ENCODE peak calls at places on chromosomes 4 and X, in four cellular contexts. One of them, this sample, is unnamed.

GRCh38 chrX:44708470-44708869 is 135.4 kb upstream of the DUSP21 start:
- DNase-seq in hepatic stellate cell: no peak
- DNase-seq in GDM1: peak; percentile 61
- DNase-seq in BE2C: no peak
- DNase-seq in this sample: no peak

GRCh38 chr4:173272987-173273386 is 61.2 kb downstream of the HMGB2 start:
- DNase-seq in BE2C: no peak
- DNase-seq in hepatic stellate cell: no peak
- DNase-seq in GDM1: no peak
- DNase-seq in this sample: no peak

GRCh38 chr4:41384992-41385391 is 128.3 kb downstream of the UCHL1 start:
- DNase-seq in hepatic stellate cell: no peak
- DNase-seq in GDM1: no peak
- DNase-seq in BE2C: peak; percentile 89
- DNase-seq in this sample: no peak

GRCh38 chrX:23008431-23009099 is 8.8 kb downstream of the DDX53 start:
- DNase-seq in hepatic stellate cell: peak; percentile 5
- DNase-seq in GDM1: peak; percentile 1
- DNase-seq in BE2C: peak; percentile 10
- DNase-seq in this sample: no peak

GRCh38 chr4:13266687-13267086 is 217.5 kb downstream of the RAB28 start:
- DNase-seq in BE2C: no peak
- DNase-seq in hepatic stellate cell: no peak
- DNase-seq in GDM1: no peak
- DNase-seq in this sample: no peak

GRCh38 chr4:145812902-145813301 is 125.7 kb downstream of the ZNF827 start:
- DNase-seq in BE2C: no peak
- DNase-seq in hepatic stellate cell: no peak
- DNase-seq in GDM1: no peak
- DNase-seq in this sample: peak; percentile 50

GRCh38 chrX:5586726-5587125 is 641.9 kb downstream of the NLGN4X start:
- DNase-seq in hepatic stellate cell: no peak
- DNase-seq in GDM1: no peak
- DNase-seq in BE2C: no peak
- DNase-seq in this sample: no peak

GRCh38 chr4:27187786-27188185 is 327.1 kb downstream of the STIM2 start:
- DNase-seq in GDM1: no peak
- DNase-seq in hepatic stellate cell: no peak
- DNase-seq in BE2C: no peak
- DNase-seq in this sample: no peak

GRCh38 chrX:101906136-101906796 is 25.6 kb downstream of the ZMAT1 start:
- DNase-seq in hepatic stellate cell: no peak
- DNase-seq in GDM1: no peak
- DNase-seq in BE2C: no peak
- DNase-seq in this sample: no peak

GRCh38 chr4:25449270-25449669 is 72.2 kb downstream of the ANAPC4 start:
- DNase-seq in BE2C: no peak
- DNase-seq in hepatic stellate cell: no peak
- DNase-seq in GDM1: no peak
- DNase-seq in this sample: no peak

GRCh38 chr4:19883841-19884240 is 367.9 kb upstream of the SLIT2 start:
- DNase-seq in GDM1: no peak
- DNase-seq in hepatic stellate cell: no peak
- DNase-seq in BE2C: no peak
- DNase-seq in this sample: no peak

GRCh38 chrX:37846141-37846540 is 1.2 kb downstream of the DYNLT3 start:
- DNase-seq in hepatic stellate cell: no peak
- DNase-seq in BE2C: no peak
- DNase-seq in GDM1: no peak
- DNase-seq in this sample: peak; percentile 34

GRCh38 chrX:133249659-133250058 is 31.5 kb upstream of the TFDP3 start:
- DNase-seq in hepatic stellate cell: no peak
- DNase-seq in GDM1: no peak
- DNase-seq in BE2C: no peak
- DNase-seq in this sample: no peak

GRCh38 chr4:114717432-114717831 is 118.8 kb downstream of the UGT8 start:
- DNase-seq in hepatic stellate cell: no peak
- DNase-seq in GDM1: no peak
- DNase-seq in BE2C: no peak
- DNase-seq in this sample: no peak

GRCh38 chr4:110792036-110792435 is 169.2 kb upstream of the PITX2 start:
- DNase-seq in GDM1: no peak
- DNase-seq in BE2C: no peak
- DNase-seq in hepatic stellate cell: no peak
- DNase-seq in this sample: no peak

GRCh38 chrX:56729152-56729557 is at the start of gene NBDY:
- DNase-seq in BE2C: peak; percentile 49
- DNase-seq in hepatic stellate cell: peak; percentile 18
- DNase-seq in GDM1: peak; percentile 16
- DNase-seq in this sample: no peak

GRCh38 chrX:103329991-103330390 is at the start of gene TCEAL7:
- DNase-seq in BE2C: peak; percentile 43
- DNase-seq in hepatic stellate cell: peak; percentile 30
- DNase-seq in GDM1: no peak
- DNase-seq in this sample: no peak

GRCh38 chr4:6701371-6701770 is 7.7 kb downstream of the S100P start:
- DNase-seq in BE2C: no peak
- DNase-seq in GDM1: no peak
- DNase-seq in hepatic stellate cell: no peak
- DNase-seq in this sample: no peak

GRCh38 chrX:109818921-109819320 is 85.9 kb upstream of the ACSL4 start:
- DNase-seq in GDM1: no peak
- DNase-seq in hepatic stellate cell: no peak
- DNase-seq in BE2C: no peak
- DNase-seq in this sample: no peak

GRCh38 chr4:76772498-76773106 is 125.3 kb downstream of the SOWAHB start:
- DNase-seq in BE2C: no peak
- DNase-seq in hepatic stellate cell: no peak
- DNase-seq in GDM1: no peak
- DNase-seq in this sample: no peak

GRCh38 chr4:183438458-183439113 is 5.8 kb upstream of the CDKN2AIP start:
- DNase-seq in hepatic stellate cell: peak; percentile 50
- DNase-seq in BE2C: no peak
- DNase-seq in GDM1: no peak
- DNase-seq in this sample: peak; percentile 100

GRCh38 chr4:2417765-2418651 is at the start of gene ZFYVE28:
- DNase-seq in GDM1: no peak
- DNase-seq in hepatic stellate cell: no peak
- DNase-seq in BE2C: no peak
- DNase-seq in this sample: no peak

GRCh38 chr4:127506283-127506682 is 126.5 kb upstream of the INTU start:
- DNase-seq in hepatic stellate cell: no peak
- DNase-seq in GDM1: no peak
- DNase-seq in BE2C: no peak
- DNase-seq in this sample: no peak

GRCh38 chrX:154603438-154604430 is 15.3 kb downstream of the CTAG1B start:
- DNase-seq in GDM1: peak; percentile 49
- DNase-seq in hepatic stellate cell: no peak
- DNase-seq in BE2C: no peak
- DNase-seq in this sample: no peak

GRCh38 chr4:25861951-25862410 is 807 bp downstream of the SEL1L3 start:
- DNase-seq in GDM1: no peak
- DNase-seq in hepatic stellate cell: peak; percentile 58
- DNase-seq in BE2C: no peak
- DNase-seq in this sample: no peak